ENCODE peak calls at places on chromosomes 7 and 10, in five cellular contexts. One of them, this sample, is unnamed.

GRCh38 chr7:31082017-31082416 is 29.9 kb downstream of the ADCYAP1R1 start:
- DNase-seq in hippocampal formation: no peak
- DNase-seq in stimulated activated CD8-positive, alpha-beta memory T cell treated with anti-CD3 and anti-CD28 coated beads, Interleukin-7, amount 100 ng/mL, for 24 hours: no peak
- DNase-seq in C1 segment of cervical spinal cord: no peak
- DNase-seq in GM12865: no peak
- DNase-seq in this sample: no peak

GRCh38 chr7:42350801-42351200 is 113.8 kb upstream of the GLI3 start:
- DNase-seq in C1 segment of cervical spinal cord: no peak
- DNase-seq in stimulated activated CD8-positive, alpha-beta memory T cell treated with anti-CD3 and anti-CD28 coated beads, Interleukin-7, amount 100 ng/mL, for 24 hours: no peak
- DNase-seq in GM12865: no peak
- DNase-seq in hippocampal formation: no peak
- DNase-seq in this sample: no peak

GRCh38 chr10:86261933-86262665 is 104.5 kb downstream of the GRID1 start:
- DNase-seq in GM12865: peak
- DNase-seq in stimulated activated CD8-positive, alpha-beta memory T cell treated with anti-CD3 and anti-CD28 coated beads, Interleukin-7, amount 100 ng/mL, for 24 hours: no peak
- DNase-seq in hippocampal formation: peak
- DNase-seq in C1 segment of cervical spinal cord: no peak
- DNase-seq in this sample: no peak

GRCh38 chr7:90896458-90896857 is 300.3 kb downstream of the CDK14 start:
- DNase-seq in hippocampal formation: no peak
- DNase-seq in stimulated activated CD8-positive, alpha-beta memory T cell treated with anti-CD3 and anti-CD28 coated beads, Interleukin-7, amount 100 ng/mL, for 24 hours: no peak
- DNase-seq in C1 segment of cervical spinal cord: no peak
- DNase-seq in GM12865: no peak
- DNase-seq in this sample: no peak

GRCh38 chr10:101146392-101147251 is 15.5 kb downstream of the TLX1 start:
- DNase-seq in GM12865: no peak
- DNase-seq in C1 segment of cervical spinal cord: no peak
- DNase-seq in hippocampal formation: no peak
- DNase-seq in stimulated activated CD8-positive, alpha-beta memory T cell treated with anti-CD3 and anti-CD28 coated beads, Interleukin-7, amount 100 ng/mL, for 24 hours: no peak
- DNase-seq in this sample: no peak

GRCh38 chr10:50503661-50504320 is 120.0 kb downstream of the SGMS1 start:
- DNase-seq in hippocampal formation: no peak
- DNase-seq in C1 segment of cervical spinal cord: no peak
- DNase-seq in stimulated activated CD8-positive, alpha-beta memory T cell treated with anti-CD3 and anti-CD28 coated beads, Interleukin-7, amount 100 ng/mL, for 24 hours: no peak
- DNase-seq in GM12865: no peak
- DNase-seq in this sample: peak

GRCh38 chr10:126669188-126669587 is 1.3 kb downstream of the C10orf90 start:
- DNase-seq in C1 segment of cervical spinal cord: no peak
- DNase-seq in stimulated activated CD8-positive, alpha-beta memory T cell treated with anti-CD3 and anti-CD28 coated beads, Interleukin-7, amount 100 ng/mL, for 24 hours: no peak
- DNase-seq in GM12865: no peak
- DNase-seq in hippocampal formation: no peak
- DNase-seq in this sample: no peak

GRCh38 chr7:115097175-115097671 is 175.3 kb downstream of the MDFIC start:
- DNase-seq in GM12865: no peak
- DNase-seq in hippocampal formation: no peak
- DNase-seq in stimulated activated CD8-positive, alpha-beta memory T cell treated with anti-CD3 and anti-CD28 coated beads, Interleukin-7, amount 100 ng/mL, for 24 hours: no peak
- DNase-seq in C1 segment of cervical spinal cord: no peak
- DNase-seq in this sample: peak

GRCh38 chr7:116578526-116578925 is 53.7 kb downstream of the CAV1 start:
- DNase-seq in C1 segment of cervical spinal cord: no peak
- DNase-seq in GM12865: no peak
- DNase-seq in hippocampal formation: no peak
- DNase-seq in stimulated activated CD8-positive, alpha-beta memory T cell treated with anti-CD3 and anti-CD28 coated beads, Interleukin-7, amount 100 ng/mL, for 24 hours: no peak
- DNase-seq in this sample: no peak

GRCh38 chr10:103013398-103013797 is 95.3 kb downstream of the CNNM2 start:
- DNase-seq in hippocampal formation: no peak
- DNase-seq in C1 segment of cervical spinal cord: no peak
- DNase-seq in GM12865: no peak
- DNase-seq in stimulated activated CD8-positive, alpha-beta memory T cell treated with anti-CD3 and anti-CD28 coated beads, Interleukin-7, amount 100 ng/mL, for 24 hours: no peak
- DNase-seq in this sample: no peak

GRCh38 chr10:132467464-132468149 is 70.0 kb upstream of the INPP5A start:
- DNase-seq in hippocampal formation: no peak
- DNase-seq in GM12865: no peak
- DNase-seq in C1 segment of cervical spinal cord: no peak
- DNase-seq in stimulated activated CD8-positive, alpha-beta memory T cell treated with anti-CD3 and anti-CD28 coated beads, Interleukin-7, amount 100 ng/mL, for 24 hours: no peak
- DNase-seq in this sample: no peak

GRCh38 chr7:71595176-71595575 is 463.2 kb downstream of the GALNT17 start:
- DNase-seq in hippocampal formation: no peak
- DNase-seq in C1 segment of cervical spinal cord: no peak
- DNase-seq in GM12865: no peak
- DNase-seq in stimulated activated CD8-positive, alpha-beta memory T cell treated with anti-CD3 and anti-CD28 coated beads, Interleukin-7, amount 100 ng/mL, for 24 hours: no peak
- DNase-seq in this sample: no peak

GRCh38 chr10:24822557-24822956 is 98.9 kb upstream of the ARHGAP21 start:
- DNase-seq in C1 segment of cervical spinal cord: no peak
- DNase-seq in hippocampal formation: no peak
- DNase-seq in GM12865: peak
- DNase-seq in stimulated activated CD8-positive, alpha-beta memory T cell treated with anti-CD3 and anti-CD28 coated beads, Interleukin-7, amount 100 ng/mL, for 24 hours: no peak
- DNase-seq in this sample: no peak

This sample was measured in keratinocyte.